ENCODE peak calls at places on chromosomes 5 and 9, in nine cellular contexts. X, Q, F, K, M, E, U, G and P are unnamed samples.

GRCh38 chr9:92141144-92142129 is 26.2 kb upstream of the SPTLC1 start:
- DNase-seq in K (peak; percentile 26), M (no peak), G (no peak), Q (peak; percentile 38), X (no peak), E (no peak), U (no peak), F (no peak), P (no peak)

GRCh38 chr9:71812385-71812784 is 44.1 kb upstream of the CEMIP2 start:
- DNase-seq in X (peak; percentile 6), E (no peak), F (no peak), G (no peak), U (no peak), K (peak; percentile 38), M (no peak), Q (peak; percentile 11), P (peak; percentile 43)

GRCh38 chr5:147170603-147171002 is 64.2 kb upstream of the STK32A start:
- DNase-seq in Q (no peak), M (no peak), X (no peak), U (no peak), K (no peak), G (no peak), F (no peak), E (no peak), P (no peak)

GRCh38 chr9:37511715-37512010 is 25.9 kb downstream of the POLR1E start:
- DNase-seq in Q (no peak), X (no peak), E (no peak), G (no peak), M (no peak), K (no peak), F (no peak), U (no peak), P (no peak)

GRCh38 chr9:5714501-5715401 is 85.8 kb downstream of the RIC1 start:
- DNase-seq in E (no peak), U (no peak), M (no peak), Q (peak; percentile 45), X (no peak), F (no peak), G (no peak), K (no peak), P (no peak)

GRCh38 chr5:38923661-38924451 is 78.0 kb downstream of the OSMR start:
- DNase-seq in E (no peak), M (no peak), Q (no peak), U (no peak), X (no peak), F (no peak), K (peak; percentile 21), G (no peak), P (no peak)

GRCh38 chr5:6701500-6701899 is 11.7 kb upstream of the TENT4A start:
- DNase-seq in Q (no peak), X (no peak), U (no peak), E (no peak), G (no peak), M (no peak), K (no peak), F (no peak), P (no peak)

GRCh38 chr5:89287964-89288363 is 405.0 kb upstream of the MEF2C start:
- DNase-seq in K (no peak), M (no peak), F (no peak), Q (no peak), U (no peak), X (no peak), G (no peak), E (no peak), P (no peak)

GRCh38 chr9:105311317-105311716 is 66.9 kb downstream of the SLC44A1 start:
- DNase-seq in U (no peak), Q (no peak), M (no peak), E (no peak), X (no peak), K (no peak), G (no peak), F (no peak), P (no peak)

GRCh38 chr9:37025381-37026084 is 8.5 kb downstream of the PAX5 start:
- DNase-seq in M (no peak), Q (no peak), X (no peak), U (no peak), E (no peak), G (no peak), F (peak; percentile 77), K (no peak), P (no peak)

GRCh38 chr5:169904059-169904458 is 76.2 kb downstream of the INSYN2B start:
- DNase-seq in U (no peak), F (no peak), M (no peak), X (no peak), Q (peak; percentile 55), G (no peak), E (no peak), K (peak; percentile 31), P (no peak)

GRCh38 chr9:16768816-16769215 is 101.7 kb downstream of the BNC2 start:
- DNase-seq in E (no peak), Q (no peak), M (no peak), F (no peak), X (no peak), K (no peak), G (no peak), U (no peak), P (no peak)

GRCh38 chr9:26462213-26462612 is 430.4 kb downstream of the CAAP1 start:
- DNase-seq in K (no peak), Q (peak; percentile 1), X (no peak), E (no peak), G (no peak), F (no peak), M (no peak), U (no peak), P (no peak)

GRCh38 chr9:97747201-97747965 is 50.2 kb upstream of the XPA start:
- DNase-seq in E (no peak), G (no peak), F (no peak), U (no peak), X (no peak), K (peak; percentile 24), Q (no peak), M (no peak), P (no peak)

GRCh38 chr5:154164182-154164581 is 26.4 kb upstream of the GALNT10 start:
- DNase-seq in M (no peak), K (no peak), G (no peak), X (no peak), F (no peak), Q (no peak), E (no peak), U (no peak), P (no peak)

GRCh38 chr5:118968925-118969375 is 19.4 kb downstream of the DTWD2 start:
- DNase-seq in M (no peak), E (no peak), K (no peak), U (no peak), G (no peak), Q (peak; percentile 30), F (peak; percentile 46), X (no peak), P (no peak)

GRCh38 chr5:14913141-14913540 is 41.6 kb upstream of the ANKH start:
- DNase-seq in K (no peak), U (no peak), Q (peak; percentile 39), F (no peak), X (no peak), G (no peak), M (no peak), E (no peak), P (no peak)

GRCh38 chr5:127596501-127596900 is 52.4 kb upstream of the CTXN3 start:
- DNase-seq in F (no peak), M (no peak), E (no peak), Q (no peak), G (no peak), X (no peak), U (no peak), K (no peak), P (no peak)

GRCh38 chr9:27447036-27447700 is 76.9 kb upstream of the IFNK start:
- DNase-seq in E (no peak), F (no peak), M (no peak), Q (no peak), G (no peak), U (no peak), X (no peak), K (no peak), P (no peak)